ENCODE peak calls at places on chromosomes 3 and 15, in seven cellular contexts. W is effector memory CD8-positive, alpha-beta T cell; M is stimulated activated CD8-positive, alpha-beta memory T cell treated with anti-CD3 and anti-CD28 coated beads, Interleukin-15, amount 100 ng/mL, for 24 hours; O is NCI-H2081; P is effector memory CD4-positive, alpha-beta T cell; S is NCI-H1092; V is AG04450. C is an unnamed sample.
A peak's percentile ranks its signal among the peaks of the same experiment; 100 is the strongest.

GRCh38 chr3:15535757-15536156 is 14.3 kb upstream of the COLQ start:
- DNase-seq in W (no peak), M (no peak), O (no peak), P (no peak), S (no peak), V (no peak), C (no peak)

GRCh38 chr3:71391361-71391760 is 192.2 kb downstream of the FOXP1 start:
- DNase-seq in W (no peak), M (no peak), O (no peak), P (no peak), S (no peak), V (no peak), C (no peak)

GRCh38 chr15:100759698-100760356 is 119.8 kb upstream of the ALDH1A3 start:
- DNase-seq in W (no peak), M (no peak), O (no peak), P (no peak), S (no peak), V (no peak), C (peak; percentile 93)

GRCh38 chr3:52820741-52821140 is 9.7 kb downstream of the ITIH4 start:
- DNase-seq in W (no peak), M (no peak), O (no peak), P (no peak), S (peak; percentile 8), V (no peak), C (peak; percentile 15)

GRCh38 chr15:45262906-45263456 is 10.9 kb downstream of the SLC28A2 start:
- DNase-seq in W (no peak), M (no peak), O (no peak), P (no peak), S (no peak), V (no peak), C (no peak)

GRCh38 chr15:27490867-27491595 is 520.0 kb downstream of the GABRG3 start:
- DNase-seq in W (no peak), M (no peak), O (no peak), P (no peak), S (no peak), V (no peak), C (no peak)

GRCh38 chr15:57443486-57443885 is 67.2 kb downstream of the CGNL1 start:
- DNase-seq in W (no peak), M (no peak), O (no peak), P (no peak), S (no peak), V (no peak), C (no peak)

GRCh38 chr3:151430821-151431484 is 29.9 kb downstream of the IGSF10 start:
- DNase-seq in W (no peak), M (no peak), O (no peak), P (no peak), S (no peak), V (no peak), C (peak; percentile 80)

GRCh38 chr3:45362768-45363167 is 25.6 kb upstream of the LARS2 start:
- DNase-seq in W (no peak), M (no peak), O (no peak), P (no peak), S (no peak), V (no peak), C (peak; percentile 52)

GRCh38 chr3:195878424-195879274 is 29.7 kb downstream of the TNK2 start:
- DNase-seq in W (no peak), M (no peak), O (no peak), P (no peak), S (no peak), V (no peak), C (no peak)

GRCh38 chr15:87682527-87682926 is 574.0 kb downstream of the NTRK3 start:
- DNase-seq in W (no peak), M (no peak), O (no peak), P (no peak), S (no peak), V (no peak), C (no peak)

GRCh38 chr15:74207652-74208440 is 5.3 kb upstream of the STRA6 start:
- DNase-seq in W (no peak), M (no peak), O (peak; percentile 33), P (no peak), S (no peak), V (no peak), C (no peak)

GRCh38 chr15:83174891-83175290 is 32.7 kb downstream of the HDGFL3 start:
- DNase-seq in W (no peak), M (no peak), O (no peak), P (no peak), S (no peak), V (no peak), C (no peak)

GRCh38 chr15:45110256-45110820 is 3.6 kb downstream of the DUOX2 start:
- DNase-seq in W (no peak), M (no peak), O (no peak), P (no peak), S (no peak), V (no peak), C (no peak)

GRCh38 chr3:122985539-122985938 is 42.0 kb downstream of the SEMA5B start:
- DNase-seq in W (no peak), M (no peak), O (no peak), P (no peak), S (no peak), V (no peak), C (no peak)

GRCh38 chr15:87131067-87131466 is 1051.4 kb downstream of the AGBL1 start:
- DNase-seq in W (no peak), M (no peak), O (no peak), P (no peak), S (no peak), V (no peak), C (no peak)

GRCh38 chr3:38227989-38228388 is 37.6 kb upstream of the SLC22A13 start:
- DNase-seq in W (no peak), M (no peak), O (no peak), P (no peak), S (no peak), V (no peak), C (peak; percentile 59)

GRCh38 chr3:58342676-58343075 is 10.0 kb downstream of the PXK start:
- DNase-seq in W (no peak), M (no peak), O (no peak), P (no peak), S (no peak), V (no peak), C (no peak)

GRCh38 chr15:58297639-58298038 is 134.2 kb upstream of the LIPC start:
- DNase-seq in W (no peak), M (no peak), O (no peak), P (no peak), S (no peak), V (no peak), C (no peak)

GRCh38 chr3:140391041-140391440 is 286.8 kb upstream of the TRIM42 start:
- DNase-seq in W (no peak), M (no peak), O (no peak), P (no peak), S (no peak), V (no peak), C (no peak)

GRCh38 chr3:53796161-53796560 is 50.1 kb downstream of the CHDH start:
- DNase-seq in W (no peak), M (no peak), O (no peak), P (no peak), S (no peak), V (no peak), C (no peak)

GRCh38 chr3:133595341-133595740 is 21.9 kb downstream of the CDV3 start:
- DNase-seq in W (no peak), M (no peak), O (no peak), P (no peak), S (no peak), V (no peak), C (no peak)

GRCh38 chr15:41975679-41976078 is 3.3 kb upstream of the EHD4 start:
- DNase-seq in W (no peak), M (no peak), O (no peak), P (no peak), S (no peak), V (no peak), C (peak; percentile 52)